ENCODE peak calls at places on chromosomes 2 and 18, in four cellular contexts. N is SK-N-SH, L is HL-60, X is spleen. C is an unnamed sample.

GRCh38 chr2:128413718-128414341 is 95.2 kb upstream of the HS6ST1 start:
- DNase-seq in N (peak; percentile 82), L (no peak), X (peak; percentile 20), C (no peak)

GRCh38 chr2:26970928-26971627 is 641 bp downstream of the MAPRE3 start:
- DNase-seq in X (peak; percentile 67), N (peak; percentile 74), L (peak; percentile 32), C (no peak)

GRCh38 chr18:12374398-12374797 is 2.6 kb downstream of the AFG3L2 start:
- DNase-seq in N (no peak), L (no peak), X (no peak), C (no peak)

GRCh38 chr18:47750889-47751423 is 179.5 kb downstream of the SMAD2 start:
- DNase-seq in N (no peak), X (no peak), L (no peak), C (no peak)

GRCh38 chr2:189854956-189855355 is 70.7 kb downstream of the PMS1 start:
- DNase-seq in X (no peak), L (no peak), N (no peak), C (no peak)

GRCh38 chr2:100632021-100632420 is 69.2 kb downstream of the PDCL3 start:
- DNase-seq in X (no peak), L (no peak), N (no peak), C (no peak)

GRCh38 chr2:84451579-84451978 is 7.5 kb downstream of the SUCLG1 start:
- DNase-seq in X (no peak), N (no peak), L (no peak), C (no peak)

GRCh38 chr2:132797551-132797950 is 127.5 kb upstream of the LYPD1 start:
- DNase-seq in L (no peak), N (no peak), X (no peak), C (no peak)

GRCh38 chr18:56235061-56235772 is 403.2 kb downstream of the TXNL1 start:
- DNase-seq in X (no peak), L (peak; percentile 70), N (no peak), C (no peak)

GRCh38 chr2:127479219-127479825 is 47.0 kb downstream of the IWS1 start:
- DNase-seq in L (peak; percentile 12), X (no peak), N (peak; percentile 56), C (peak; percentile 83)

GRCh38 chr2:151862688-151863087 is 34.5 kb upstream of the ARL5A start:
- DNase-seq in N (no peak), L (no peak), X (no peak), C (no peak)

GRCh38 chr2:41933585-41934322 is 114.1 kb upstream of the PKDCC start:
- DNase-seq in N (no peak), L (no peak), X (no peak), C (no peak)

GRCh38 chr18:66511810-66512209 is 92.1 kb downstream of the CDH19 start:
- DNase-seq in X (no peak), N (no peak), L (no peak), C (peak; percentile 39)

GRCh38 chr2:100588071-100588786 is 25.4 kb downstream of the PDCL3 start:
- DNase-seq in N (no peak), X (no peak), L (peak; percentile 29), C (no peak)

GRCh38 chr2:192414794-192415193 is 220.1 kb upstream of the TMEFF2 start:
- DNase-seq in N (no peak), X (peak; percentile 63), L (no peak), C (no peak)

GRCh38 chr18:56447972-56448371 is 190.4 kb downstream of the TXNL1 start:
- DNase-seq in L (no peak), X (no peak), N (no peak), C (no peak)

GRCh38 chr2:200253631-200254030 is 52.9 kb upstream of the SPATS2L start:
- DNase-seq in N (no peak), L (no peak), X (no peak), C (no peak)

GRCh38 chr18:80188643-80189010 is 58.7 kb downstream of the PARD6G start:
- DNase-seq in L (no peak), X (no peak), N (no peak), C (no peak)

GRCh38 chr2:16407358-16407757 is 258.3 kb downstream of the CYRIA start:
- DNase-seq in L (no peak), N (no peak), X (no peak), C (no peak)

GRCh38 chr2:133773862-133774674 is 205.8 kb upstream of the NCKAP5 start:
- DNase-seq in L (no peak), N (no peak), X (no peak), C (no peak)

GRCh38 chr2:222714361-222715256 is 43.2 kb downstream of the MOGAT1 start:
- DNase-seq in N (no peak), X (no peak), L (no peak), C (no peak)

GRCh38 chr2:127064642-127065250 is 42.2 kb downstream of the BIN1 start:
- DNase-seq in L (peak; percentile 79), X (peak; percentile 91), N (peak; percentile 80), C (no peak)

GRCh38 chr2:28810384-28811285 is at the start of gene SPDYA:
- DNase-seq in X (peak; percentile 90), L (peak; percentile 80), N (peak; percentile 99), C (no peak)

GRCh38 chr2:202051499-202052161 is 18.0 kb downstream of the FZD7 start:
- DNase-seq in L (no peak), X (no peak), N (no peak), C (no peak)

GRCh38 chr2:28413152-28413895 is 20.7 kb downstream of the FOSL2 start:
- DNase-seq in L (no peak), X (peak; percentile 79), N (no peak), C (no peak)

GRCh38 chr2:127763776-127764175 is 47.2 kb downstream of the WDR33 start:
- DNase-seq in N (no peak), L (no peak), X (no peak), C (no peak)

GRCh38 chr18:3321133-3321812 is 59.3 kb downstream of the MYL12B start:
- DNase-seq in L (no peak), N (peak; percentile 47), X (no peak), C (peak; percentile 50)

GRCh38 chr2:235055891-235056516 is 104.2 kb downstream of the SH3BP4 start:
- DNase-seq in X (no peak), L (no peak), N (no peak), C (no peak)

GRCh38 chr2:60230037-60230436 is 323.4 kb downstream of the BCL11A start:
- DNase-seq in N (no peak), L (no peak), X (no peak), C (no peak)

GRCh38 chr2:111167238-111168162 is 46.8 kb downstream of the BCL2L11 start:
- DNase-seq in X (no peak), N (no peak), L (no peak), C (no peak)

GRCh38 chr2:109129921-109130725 is 1.1 kb downstream of the SH3RF3 start:
- DNase-seq in L (no peak), N (no peak), X (peak; percentile 79), C (no peak)

GRCh38 chr18:13223341-13224148 is 5.0 kb downstream of the LDLRAD4 start:
- DNase-seq in N (peak; percentile 66), X (no peak), L (no peak), C (no peak)

GRCh38 chr18:44974174-44974573 is 293.5 kb downstream of the SETBP1 start:
- DNase-seq in X (no peak), N (no peak), L (no peak), C (no peak)

GRCh38 chr18:70418551-70419311 is 129.9 kb downstream of the SOCS6 start:
- DNase-seq in N (no peak), X (no peak), L (no peak), C (no peak)
- TF ChIP-seq POLR2AphosphoS5 in N (no peak), X (no peak), L (no peak), C (no peak)

GRCh38 chr2:66574701-66575624 is 140.0 kb downstream of the MEIS1 start:
- DNase-seq in L (no peak), N (peak; percentile 91), X (no peak), C (peak; percentile 85)
- TF ChIP-seq POLR2AphosphoS5 in L (no peak), N (no peak), X (no peak), C (peak; percentile 37)

GRCh38 chr2:228599781-228600180 is 418.3 kb upstream of the SPHKAP start:
- DNase-seq in N (no peak), X (no peak), L (no peak), C (no peak)
- TF ChIP-seq POLR2AphosphoS5 in N (no peak), X (no peak), L (no peak), C (no peak)

DNA sequence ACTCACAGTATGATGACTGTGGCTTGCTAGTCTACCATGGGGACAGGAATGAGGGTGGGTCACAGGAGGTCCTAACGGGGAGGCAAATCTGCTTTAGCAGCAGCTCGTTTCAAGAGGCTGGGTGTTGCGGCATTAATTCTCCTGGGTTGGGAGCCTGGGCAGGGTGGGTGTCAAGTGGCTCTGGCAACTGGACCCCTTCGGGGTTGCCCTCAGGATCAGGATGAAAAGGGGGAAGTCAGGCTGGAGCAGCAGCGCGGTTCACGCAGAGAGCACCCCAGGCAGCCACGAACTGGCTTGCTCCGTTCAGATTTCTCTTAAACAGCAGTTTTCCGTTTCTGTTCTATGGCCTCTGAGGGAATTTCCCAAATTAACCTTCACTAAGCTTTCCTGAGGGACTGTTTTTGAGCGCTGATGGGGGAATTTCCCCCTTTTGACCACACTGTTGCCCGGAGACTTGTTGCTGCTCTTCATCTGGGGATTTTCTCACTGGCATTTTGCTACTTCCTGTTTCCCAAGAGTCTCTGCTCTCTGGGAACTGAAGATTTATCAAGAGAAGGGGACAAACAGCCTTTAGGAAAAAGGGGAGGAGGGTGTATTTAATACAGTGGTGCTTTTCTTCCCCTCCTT is 59.9 kb upstream of the PELI1 start:
- DNase-seq in N (no peak), L (peak; percentile 52), X (peak; percentile 85), C (no peak)
- TF ChIP-seq POLR2AphosphoS5 in N (no peak), L (peak; percentile 59), X (peak; percentile 48), C (peak; percentile 51)